ENCODE peak calls at places on chromosomes 2 and 18, in ten cellular contexts. One of them, this sample, is unnamed.

GRCh38 chr2:109339519-109339991 is 210.6 kb downstream of the SH3RF3 start:
- DNase-seq in transverse colon: no peak
- DNase-seq in GM23338: no peak
- DNase-seq in SK-N-SH: no peak
- DNase-seq in HepG2: no peak
- DNase-seq in HL-60: no peak
- DNase-seq in GM12878: no peak
- DNase-seq in HCT116: no peak
- DNase-seq in spleen: no peak
- DNase-seq in upper lobe of left lung: no peak
- DNase-seq in this sample: no peak

GRCh38 chr2:236984046-236984445 is 101.6 kb upstream of the COPS8 start:
- DNase-seq in SK-N-SH: no peak
- DNase-seq in transverse colon: no peak
- DNase-seq in HL-60: no peak
- DNase-seq in spleen: no peak
- DNase-seq in GM12878: no peak
- DNase-seq in GM23338: no peak
- DNase-seq in upper lobe of left lung: no peak
- DNase-seq in HCT116: no peak
- DNase-seq in HepG2: no peak
- DNase-seq in this sample: no peak

GRCh38 chr2:85756195-85756594 is 2.4 kb downstream of the ATOH8 start:
- DNase-seq in transverse colon: no peak
- DNase-seq in upper lobe of left lung: no peak
- DNase-seq in spleen: no peak
- DNase-seq in HL-60: no peak
- DNase-seq in HepG2: no peak
- DNase-seq in GM23338: no peak
- DNase-seq in SK-N-SH: no peak
- DNase-seq in GM12878: no peak
- DNase-seq in HCT116: no peak
- DNase-seq in this sample: no peak

GRCh38 chr2:75551434-75551833 is 9.3 kb downstream of the EVA1A start:
- DNase-seq in spleen: no peak
- DNase-seq in transverse colon: no peak
- DNase-seq in GM12878: no peak
- DNase-seq in upper lobe of left lung: no peak
- DNase-seq in HL-60: no peak
- DNase-seq in HepG2: no peak
- DNase-seq in SK-N-SH: no peak
- DNase-seq in GM23338: no peak
- DNase-seq in HCT116: no peak
- DNase-seq in this sample: no peak

GRCh38 chr18:8747440-8747937 is 42.1 kb downstream of the MTCL1 start:
- DNase-seq in HL-60: no peak
- DNase-seq in HepG2: no peak
- DNase-seq in HCT116: no peak
- DNase-seq in upper lobe of left lung: no peak
- DNase-seq in GM12878: no peak
- DNase-seq in transverse colon: no peak
- DNase-seq in spleen: no peak
- DNase-seq in GM23338: no peak
- DNase-seq in SK-N-SH: no peak
- DNase-seq in this sample: no peak

GRCh38 chr2:27051902-27052645 is 606 bp downstream of the AGBL5 start:
- DNase-seq in spleen: peak; percentile 91
- DNase-seq in upper lobe of left lung: peak; percentile 27
- DNase-seq in HepG2: no peak
- DNase-seq in GM12878: no peak
- DNase-seq in HL-60: no peak
- DNase-seq in HCT116: no peak
- DNase-seq in SK-N-SH: peak; percentile 67
- DNase-seq in GM23338: peak; percentile 86
- DNase-seq in transverse colon: peak; percentile 43
- DNase-seq in this sample: no peak

GRCh38 chr18:71431689-71432088 is 1112.5 kb downstream of the CBLN2 start:
- DNase-seq in spleen: no peak
- DNase-seq in SK-N-SH: no peak
- DNase-seq in transverse colon: no peak
- DNase-seq in upper lobe of left lung: no peak
- DNase-seq in HepG2: no peak
- DNase-seq in GM23338: no peak
- DNase-seq in HL-60: no peak
- DNase-seq in HCT116: no peak
- DNase-seq in GM12878: no peak
- DNase-seq in this sample: no peak

GRCh38 chr2:238865015-238865719 is 17.3 kb downstream of the TWIST2 start:
- DNase-seq in HCT116: no peak
- DNase-seq in transverse colon: no peak
- DNase-seq in upper lobe of left lung: peak; percentile 18
- DNase-seq in spleen: peak; percentile 44
- DNase-seq in GM23338: no peak
- DNase-seq in HL-60: no peak
- DNase-seq in HepG2: no peak
- DNase-seq in GM12878: no peak
- DNase-seq in SK-N-SH: no peak
- DNase-seq in this sample: no peak

GRCh38 chr2:190720691-190721090 is 71.8 kb downstream of the NAB1 start:
- DNase-seq in HepG2: no peak
- DNase-seq in HCT116: no peak
- DNase-seq in upper lobe of left lung: no peak
- DNase-seq in transverse colon: no peak
- DNase-seq in GM12878: no peak
- DNase-seq in HL-60: no peak
- DNase-seq in spleen: no peak
- DNase-seq in SK-N-SH: no peak
- DNase-seq in GM23338: no peak
- DNase-seq in this sample: no peak

GRCh38 chr2:196059491-196059960 is 9.1 kb downstream of the DNAH7 start:
- DNase-seq in HL-60: no peak
- DNase-seq in HepG2: no peak
- DNase-seq in GM12878: no peak
- DNase-seq in HCT116: no peak
- DNase-seq in upper lobe of left lung: no peak
- DNase-seq in transverse colon: no peak
- DNase-seq in spleen: no peak
- DNase-seq in GM23338: peak; percentile 41
- DNase-seq in SK-N-SH: no peak
- DNase-seq in this sample: no peak

GRCh38 chr18:6056171-6056932 is 161.0 kb upstream of the TMEM200C start:
- DNase-seq in spleen: no peak
- DNase-seq in upper lobe of left lung: no peak
- DNase-seq in HL-60: no peak
- DNase-seq in transverse colon: no peak
- DNase-seq in GM12878: no peak
- DNase-seq in HCT116: no peak
- DNase-seq in GM23338: no peak
- DNase-seq in SK-N-SH: no peak
- DNase-seq in HepG2: peak; percentile 57
- DNase-seq in this sample: peak; percentile 3

GRCh38 chr2:36562245-36562644 is 35.7 kb downstream of the FEZ2 start:
- DNase-seq in spleen: no peak
- DNase-seq in transverse colon: no peak
- DNase-seq in HL-60: no peak
- DNase-seq in HCT116: no peak
- DNase-seq in upper lobe of left lung: no peak
- DNase-seq in GM12878: no peak
- DNase-seq in GM23338: no peak
- DNase-seq in SK-N-SH: no peak
- DNase-seq in HepG2: no peak
- DNase-seq in this sample: no peak

GRCh38 chr2:45935791-45936622 is 284.5 kb downstream of the PRKCE start:
- DNase-seq in SK-N-SH: peak; percentile 88
- DNase-seq in upper lobe of left lung: peak; percentile 97
- DNase-seq in HCT116: peak; percentile 97
- DNase-seq in GM12878: no peak
- DNase-seq in spleen: peak; percentile 88
- DNase-seq in transverse colon: peak; percentile 88
- DNase-seq in HepG2: peak; percentile 79
- DNase-seq in GM23338: peak; percentile 97
- DNase-seq in HL-60: peak; percentile 45
- DNase-seq in this sample: peak; percentile 46
- TF ChIP-seq POLR2AphosphoS5 in SK-N-SH: peak; percentile 42
- TF ChIP-seq POLR2AphosphoS5 in upper lobe of left lung: peak; percentile 80
- TF ChIP-seq POLR2AphosphoS5 in HCT116: peak; percentile 68
- TF ChIP-seq POLR2AphosphoS5 in GM12878: no peak
- TF ChIP-seq POLR2AphosphoS5 in spleen: peak; percentile 76
- TF ChIP-seq POLR2AphosphoS5 in transverse colon: peak; percentile 65
- TF ChIP-seq POLR2AphosphoS5 in HepG2: no peak
- TF ChIP-seq POLR2AphosphoS5 in GM23338: no peak
- TF ChIP-seq POLR2AphosphoS5 in HL-60: no peak
- TF ChIP-seq POLR2AphosphoS5 in this sample: no peak

GRCh38 chr18:32152705-32153448 is 37.0 kb upstream of the MEP1B start:
- DNase-seq in upper lobe of left lung: no peak
- DNase-seq in HL-60: no peak
- DNase-seq in transverse colon: no peak
- DNase-seq in GM23338: no peak
- DNase-seq in HepG2: no peak
- DNase-seq in SK-N-SH: no peak
- DNase-seq in HCT116: no peak
- DNase-seq in GM12878: peak; percentile 19
- DNase-seq in spleen: no peak
- DNase-seq in this sample: no peak

GRCh38 chr18:32156855-32157254 is 33.0 kb upstream of the MEP1B start:
- DNase-seq in HL-60: peak; percentile 61
- DNase-seq in GM23338: no peak
- DNase-seq in HepG2: no peak
- DNase-seq in upper lobe of left lung: no peak
- DNase-seq in GM12878: no peak
- DNase-seq in SK-N-SH: no peak
- DNase-seq in spleen: no peak
- DNase-seq in transverse colon: no peak
- DNase-seq in HCT116: no peak
- DNase-seq in this sample: no peak

GRCh38 chr18:32157580-32157979 is 32.3 kb upstream of the MEP1B start:
- DNase-seq in SK-N-SH: no peak
- DNase-seq in HCT116: no peak
- DNase-seq in transverse colon: no peak
- DNase-seq in GM12878: no peak
- DNase-seq in HepG2: no peak
- DNase-seq in GM23338: peak; percentile 16
- DNase-seq in spleen: no peak
- DNase-seq in upper lobe of left lung: no peak
- DNase-seq in HL-60: no peak
- DNase-seq in this sample: no peak

GRCh38 chr18:32160547-32160946 is 29.3 kb upstream of the MEP1B start:
- DNase-seq in HCT116: peak; percentile 6
- DNase-seq in HL-60: no peak
- DNase-seq in HepG2: peak; percentile 10
- DNase-seq in SK-N-SH: no peak
- DNase-seq in transverse colon: peak; percentile 77
- DNase-seq in GM23338: no peak
- DNase-seq in GM12878: no peak
- DNase-seq in upper lobe of left lung: no peak
- DNase-seq in spleen: no peak
- DNase-seq in this sample: no peak

GRCh38 chr18:32158108-32158624 is 31.7 kb upstream of the MEP1B start:
- DNase-seq in upper lobe of left lung: peak; percentile 82
- DNase-seq in HepG2: peak; percentile 81
- DNase-seq in GM23338: peak; percentile 98
- DNase-seq in HCT116: peak; percentile 85
- DNase-seq in transverse colon: peak; percentile 87
- DNase-seq in SK-N-SH: peak; percentile 76
- DNase-seq in GM12878: peak; percentile 20
- DNase-seq in HL-60: peak; percentile 75
- DNase-seq in spleen: peak; percentile 85
- DNase-seq in this sample: peak; percentile 40
- TF ChIP-seq POLR2AphosphoS5 in upper lobe of left lung: no peak
- TF ChIP-seq POLR2AphosphoS5 in HepG2: no peak
- TF ChIP-seq POLR2AphosphoS5 in GM23338: no peak
- TF ChIP-seq POLR2AphosphoS5 in HCT116: no peak
- TF ChIP-seq POLR2AphosphoS5 in transverse colon: no peak
- TF ChIP-seq POLR2AphosphoS5 in SK-N-SH: no peak
- TF ChIP-seq POLR2AphosphoS5 in GM12878: no peak
- TF ChIP-seq POLR2AphosphoS5 in HL-60: no peak
- TF ChIP-seq POLR2AphosphoS5 in spleen: no peak
- TF ChIP-seq POLR2AphosphoS5 in this sample: no peak

DNA sequence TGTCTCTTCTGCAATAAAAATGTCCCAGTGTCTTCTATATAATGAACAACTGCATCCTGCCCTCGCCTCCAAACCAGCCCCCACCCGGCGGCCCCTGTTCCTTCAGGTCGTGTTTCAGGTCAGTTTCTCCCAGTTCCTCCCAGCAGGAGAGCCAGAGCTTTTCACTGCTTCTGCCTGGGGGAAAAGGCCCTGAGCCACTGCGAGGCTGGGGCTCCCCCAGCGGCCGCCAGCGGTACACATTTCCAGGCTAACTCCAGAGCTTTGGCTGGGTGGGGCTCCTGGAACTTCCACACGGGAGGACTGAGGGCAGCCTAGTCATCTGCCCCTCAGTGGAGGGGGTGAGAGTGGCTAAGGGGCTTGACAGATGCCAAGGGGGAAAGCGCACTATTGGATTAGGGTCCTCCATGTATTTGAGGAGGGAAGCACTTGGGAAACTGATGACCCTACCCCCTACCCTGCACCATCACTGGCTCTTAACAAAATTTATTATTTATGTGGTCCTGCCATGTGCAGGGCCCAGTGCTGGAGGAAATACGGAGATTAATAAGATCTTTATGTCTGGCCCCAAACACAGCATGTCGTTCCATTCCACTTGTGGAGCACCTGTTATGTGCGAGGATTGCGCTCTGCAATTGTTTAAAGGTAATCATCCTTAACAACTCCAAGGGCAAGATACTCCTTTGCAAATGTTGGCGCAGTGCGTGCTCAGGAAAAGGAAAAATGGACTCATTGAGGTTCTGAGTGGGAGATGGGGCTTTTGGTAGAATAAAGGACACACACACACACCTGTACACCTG is 17.3 kb upstream of the CYS1 start:
- DNase-seq in HepG2: peak; percentile 61
- DNase-seq in GM23338: peak; percentile 89
- DNase-seq in SK-N-SH: peak; percentile 91
- DNase-seq in HCT116: no peak
- DNase-seq in HL-60: no peak
- DNase-seq in transverse colon: peak; percentile 75
- DNase-seq in upper lobe of left lung: peak; percentile 74
- DNase-seq in GM12878: no peak
- DNase-seq in spleen: peak; percentile 87
- DNase-seq in this sample: no peak
- TF ChIP-seq POLR2AphosphoS5 in HepG2: no peak
- TF ChIP-seq POLR2AphosphoS5 in GM23338: no peak
- TF ChIP-seq POLR2AphosphoS5 in SK-N-SH: no peak
- TF ChIP-seq POLR2AphosphoS5 in HCT116: no peak
- TF ChIP-seq POLR2AphosphoS5 in HL-60: no peak
- TF ChIP-seq POLR2AphosphoS5 in transverse colon: no peak
- TF ChIP-seq POLR2AphosphoS5 in upper lobe of left lung: no peak
- TF ChIP-seq POLR2AphosphoS5 in GM12878: no peak
- TF ChIP-seq POLR2AphosphoS5 in spleen: no peak
- TF ChIP-seq POLR2AphosphoS5 in this sample: no peak

DNA sequence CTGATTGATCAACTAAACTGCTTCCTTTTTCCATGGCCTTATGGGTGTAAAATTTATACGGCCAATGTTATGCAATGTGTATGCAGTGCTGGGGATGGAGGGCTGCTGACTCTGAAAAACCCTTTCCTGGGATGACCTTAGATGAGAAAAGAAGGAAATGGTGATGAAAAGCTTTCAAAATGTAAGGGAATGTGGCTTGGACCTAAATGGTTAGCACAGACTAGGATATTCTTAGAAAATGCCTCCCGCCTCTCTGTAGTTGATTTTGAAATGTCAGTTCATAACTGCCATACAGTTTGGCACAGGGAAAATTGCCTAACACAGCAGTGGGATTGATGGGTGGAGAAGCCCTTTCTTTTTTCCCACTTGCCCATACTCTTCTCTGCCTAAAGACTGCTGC is 9.4 kb upstream of the B3GNT2 start:
- DNase-seq in spleen: no peak
- DNase-seq in upper lobe of left lung: no peak
- DNase-seq in GM12878: no peak
- DNase-seq in GM23338: no peak
- DNase-seq in HepG2: no peak
- DNase-seq in HL-60: no peak
- DNase-seq in SK-N-SH: no peak
- DNase-seq in transverse colon: no peak
- DNase-seq in HCT116: no peak
- DNase-seq in this sample: no peak
- TF ChIP-seq POLR2AphosphoS5 in spleen: no peak
- TF ChIP-seq POLR2AphosphoS5 in upper lobe of left lung: no peak
- TF ChIP-seq POLR2AphosphoS5 in GM12878: no peak
- TF ChIP-seq POLR2AphosphoS5 in GM23338: no peak
- TF ChIP-seq POLR2AphosphoS5 in HepG2: no peak
- TF ChIP-seq POLR2AphosphoS5 in HL-60: no peak
- TF ChIP-seq POLR2AphosphoS5 in SK-N-SH: no peak
- TF ChIP-seq POLR2AphosphoS5 in transverse colon: no peak
- TF ChIP-seq POLR2AphosphoS5 in HCT116: no peak
- TF ChIP-seq POLR2AphosphoS5 in this sample: no peak